ENCODE peak calls at places on chromosome 11, in four cellular contexts. Q, U, M and T are unnamed samples.

GRCh38 chr11:135006800-135007199 is 594.8 kb upstream of the B3GAT1 start:
- DNase-seq in U (no peak), M (no peak), Q (no peak), T (no peak)

GRCh38 chr11:12884751-12885318 is 124.3 kb upstream of the RASSF10 start:
- DNase-seq in U (no peak), M (no peak), Q (no peak), T (no peak)

GRCh38 chr11:31421840-31422239 is 52.2 kb downstream of the DNAJC24 start:
- DNase-seq in M (no peak), U (no peak), Q (peak; percentile 5), T (no peak)

GRCh38 chr11:111555255-111555654 is 14.7 kb downstream of the LAYN start:
- DNase-seq in U (no peak), Q (no peak), M (no peak), T (no peak)

GRCh38 chr11:102229510-102230119 is 87.7 kb upstream of the BIRC3 start:
- DNase-seq in M (no peak), Q (peak; percentile 71), U (no peak), T (no peak)

GRCh38 chr11:58629857-58630256 is 7.4 kb downstream of the CNTF start:
- DNase-seq in Q (peak; percentile 60), M (peak; percentile 51), U (no peak), T (peak; percentile 31)

GRCh38 chr11:130675456-130675855 is 227.0 kb downstream of the ADAMTS15 start:
- DNase-seq in U (no peak), M (no peak), Q (no peak), T (no peak)

GRCh38 chr11:18668131-18668530 is 30.4 kb upstream of the TMEM86A start:
- DNase-seq in M (no peak), Q (no peak), U (no peak), T (no peak)

GRCh38 chr11:26078217-26078821 is 253.6 kb upstream of the ANO3 start:
- DNase-seq in Q (no peak), M (no peak), U (no peak), T (no peak)

GRCh38 chr11:2674681-2675131 is 25.1 kb downstream of the KCNQ1OT1 start:
- DNase-seq in M (no peak), Q (no peak), U (no peak), T (no peak)

GRCh38 chr11:690738-691633 is 4.0 kb downstream of the DEAF1 start:
- DNase-seq in Q (no peak), U (no peak), M (peak; percentile 78), T (no peak)

GRCh38 chr11:21931436-21932101 is 261.3 kb upstream of the ANO5 start:
- DNase-seq in M (no peak), U (no peak), Q (no peak), T (no peak)

GRCh38 chr11:33932721-33933120 is 40.8 kb upstream of the LMO2 start:
- DNase-seq in U (no peak), Q (no peak), M (peak; percentile 44), T (no peak)

GRCh38 chr11:62340269-62340901 is 3.1 kb downstream of the ASRGL1 start:
- DNase-seq in Q (peak; percentile 60), U (peak; percentile 57), M (peak; percentile 39), T (peak; percentile 30)

GRCh38 chr11:33292306-33292705 is 35.1 kb downstream of the HIPK3 start:
- DNase-seq in M (no peak), U (no peak), Q (no peak), T (no peak)

GRCh38 chr11:64234840-64235379 is 526 bp downstream of the VEGFB start:
- DNase-seq in Q (no peak), U (peak; percentile 70), M (no peak), T (no peak)

GRCh38 chr11:209275-210121 is 2.0 kb downstream of the RIC8A start:
- DNase-seq in Q (no peak), U (no peak), M (no peak), T (peak; percentile 28)

GRCh38 chr11:47177229-47177845 is 658 bp upstream of the ARFGAP2 start:
- DNase-seq in U (peak; percentile 86), M (peak; percentile 70), Q (peak; percentile 79), T (peak; percentile 81)

GRCh38 chr11:104968365-104968855 is at the start of gene CASP4:
- DNase-seq in Q (peak; percentile 56), M (no peak), U (no peak), T (peak; percentile 1)

GRCh38 chr11:48006301-48006992 is 26.1 kb downstream of the PTPRJ start:
- DNase-seq in U (no peak), Q (no peak), M (peak; percentile 64), T (no peak)

GRCh38 chr11:105838668-105839403 is 183.2 kb downstream of the MSANTD4 start:
- DNase-seq in M (no peak), Q (no peak), U (no peak), T (no peak)

GRCh38 chr11:134780486-134781155 is 368.6 kb upstream of the B3GAT1 start:
- DNase-seq in U (no peak), M (no peak), Q (no peak), T (no peak)

GRCh38 chr11:115085461-115086220 is 407.3 kb downstream of the NXPE2 start:
- DNase-seq in U (no peak), M (no peak), Q (no peak), T (no peak)

GRCh38 chr11:35318977-35319925 is 100.1 kb downstream of the SLC1A2 start:
- DNase-seq in M (no peak), U (no peak), Q (no peak), T (no peak)

GRCh38 chr11:14309425-14310192 is 49.4 kb downstream of the RRAS2 start:
- DNase-seq in U (no peak), Q (no peak), M (no peak), T (no peak)

GRCh38 chr11:57073121-57073520 is 84.4 kb downstream of the OR5AK2 start:
- DNase-seq in Q (no peak), M (no peak), U (no peak), T (no peak)

GRCh38 chr11:71370895-71371673 is 77.1 kb downstream of the DHCR7 start:
- DNase-seq in M (no peak), Q (no peak), U (no peak), T (no peak)

GRCh38 chr11:71371674-71372069 is 76.5 kb downstream of the DHCR7 start:
- DNase-seq in U (no peak), Q (no peak), M (no peak), T (no peak)

GRCh38 chr11:71373791-71374454 is 74.3 kb downstream of the DHCR7 start:
- DNase-seq in M (no peak), Q (no peak), U (no peak), T (no peak)

GRCh38 chr11:71370020-71370747 is 78.0 kb downstream of the DHCR7 start:
- DNase-seq in U (no peak), Q (no peak), M (no peak), T (no peak)

DNA sequence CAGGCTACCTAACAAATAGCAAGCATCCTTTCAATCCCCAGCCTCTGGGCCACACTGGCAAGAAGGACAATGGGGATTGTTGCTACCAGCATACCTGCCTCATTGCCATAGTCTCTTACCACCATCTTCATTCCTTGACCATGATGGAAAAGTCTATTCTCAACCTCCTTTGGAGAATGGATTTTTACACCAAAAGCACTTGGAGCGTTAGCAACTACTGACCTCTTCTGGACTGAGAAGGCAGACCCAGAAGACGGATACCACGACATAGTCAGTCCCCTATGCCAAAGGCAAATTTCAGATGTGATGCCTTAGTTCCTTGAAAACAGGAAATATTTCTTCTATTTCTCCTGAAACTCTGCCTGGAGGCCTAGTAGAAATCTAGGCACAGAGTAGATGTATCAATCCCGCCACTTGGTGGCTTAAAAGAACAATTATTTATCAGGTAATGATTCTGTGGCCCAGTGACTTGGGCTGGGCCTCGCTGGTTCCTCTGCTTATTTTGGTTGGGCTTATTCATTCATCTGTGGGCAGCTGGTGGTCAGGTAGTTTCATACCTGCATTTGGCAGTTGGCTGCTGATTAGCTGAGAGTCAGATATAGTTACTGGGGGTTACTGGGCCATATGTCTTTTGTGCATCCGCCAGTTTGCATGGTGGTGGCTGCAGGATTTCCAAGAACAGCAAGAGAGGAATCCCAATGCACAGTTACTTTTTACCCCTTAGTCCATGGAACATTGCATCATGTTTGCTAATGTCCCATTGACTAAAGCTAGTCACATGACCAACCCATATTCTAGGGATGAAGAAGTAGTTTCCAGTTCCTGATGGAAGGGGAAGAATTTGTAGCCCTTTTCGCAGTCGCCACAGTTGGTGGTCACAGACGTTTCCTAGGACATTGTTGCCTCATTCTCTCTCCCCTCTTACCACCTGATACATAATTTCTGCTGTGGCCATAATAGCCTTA is 75.2 kb downstream of the DHCR7 start:
- DNase-seq in M (no peak), Q (peak; percentile 26), U (no peak), T (peak; percentile 46)
- TF ChIP-seq RFX5 in M (no peak), Q (no peak), U (no peak), T (no peak)

DNA sequence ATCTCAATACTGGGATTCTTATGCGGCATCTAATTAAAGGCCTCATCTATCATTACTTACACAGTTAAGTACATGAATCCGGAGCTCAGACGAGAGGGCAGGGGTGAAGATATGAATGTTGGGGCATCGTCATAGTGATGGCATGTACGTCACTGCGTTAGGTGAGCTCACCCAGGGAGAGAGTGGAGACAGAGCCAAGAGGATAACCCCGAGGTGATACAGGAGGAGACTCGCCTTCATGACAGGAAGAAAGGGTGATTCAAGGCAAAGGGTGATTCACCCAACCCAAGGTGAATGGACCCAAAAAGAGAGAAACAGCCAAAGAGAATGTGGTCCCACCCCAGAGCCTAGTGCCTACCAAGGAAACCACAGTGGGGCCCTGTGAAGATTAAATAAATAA is 132.9 kb upstream of the BLID start:
- DNase-seq in M (no peak), U (no peak), Q (no peak), T (no peak)
- TF ChIP-seq MAFK in M (no peak), U (no peak), Q (no peak), T (no peak)

DNA sequence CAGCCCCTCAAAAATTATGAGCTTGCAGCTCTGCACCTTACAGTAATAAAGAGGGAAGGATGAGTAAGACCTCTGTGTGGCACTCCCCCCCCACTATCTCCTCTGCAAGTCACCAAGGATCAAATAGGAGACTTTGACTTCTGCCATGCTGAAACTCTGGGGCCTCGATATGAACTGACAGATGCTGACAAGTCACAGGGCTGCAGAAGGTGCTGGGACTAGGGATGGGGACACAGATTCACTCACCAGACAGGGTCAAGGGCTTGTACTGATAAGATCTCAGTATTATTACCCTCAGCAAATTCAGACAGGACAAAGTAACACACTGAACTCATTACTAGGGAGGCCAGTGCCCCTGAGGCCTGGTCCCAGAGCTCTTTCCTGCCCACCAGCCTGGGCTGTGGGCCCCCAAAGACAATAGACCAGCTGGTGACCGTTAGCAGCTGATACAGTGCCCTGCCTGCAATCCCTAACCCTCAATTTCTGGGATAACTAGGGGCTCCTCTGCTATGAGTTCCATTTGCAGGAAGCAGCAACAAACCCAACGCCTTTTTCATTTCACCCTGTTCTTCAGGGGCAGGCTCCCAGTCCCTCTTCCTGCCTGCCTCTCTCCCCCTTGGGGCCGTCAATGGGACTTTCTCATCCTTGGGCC is 20.1 kb downstream of the TMPRSS13 start:
- DNase-seq in M (no peak), Q (no peak), U (no peak), T (no peak)
- TF ChIP-seq KDM1A in M (no peak), Q (no peak), U (no peak), T (no peak)

DNA sequence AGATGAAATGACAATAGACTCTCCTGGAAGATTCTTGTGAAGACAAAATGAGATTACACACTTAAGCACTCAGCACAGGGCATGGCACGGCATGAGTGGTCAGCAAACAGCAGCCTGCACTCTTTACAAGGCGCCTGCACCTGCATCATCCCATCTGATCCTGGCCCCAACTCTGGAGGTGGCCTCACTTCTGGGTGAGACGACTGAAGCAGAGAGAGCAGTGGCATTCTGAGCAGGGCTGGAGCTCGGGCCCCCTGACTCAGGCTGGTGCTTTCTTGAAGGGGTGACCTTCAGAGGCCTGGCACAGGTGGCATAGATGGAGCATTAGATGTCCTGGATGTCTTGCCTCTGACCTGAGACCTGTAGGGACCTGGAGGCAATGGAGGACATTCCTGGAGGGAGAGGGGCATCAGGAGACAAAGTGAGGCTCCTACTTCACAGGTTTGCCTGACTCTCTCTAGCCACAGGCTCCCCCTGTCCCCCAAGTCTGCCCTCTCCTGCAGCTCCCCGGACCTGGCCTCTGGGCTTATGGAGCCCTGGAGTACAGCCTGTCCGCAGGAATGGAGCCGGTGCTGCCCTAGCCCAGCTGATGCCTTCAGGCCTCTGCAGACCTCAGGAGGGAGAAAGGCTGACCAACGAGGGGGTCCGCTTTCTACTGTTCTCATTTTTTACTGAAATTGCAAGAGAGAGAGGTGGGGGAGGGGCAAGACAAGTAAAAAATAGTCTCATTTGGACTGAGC is 65.5 kb upstream of the THY1 start:
- DNase-seq in M (no peak), U (peak; percentile 38), Q (no peak), T (no peak)
- TF ChIP-seq RFX5 in M (no peak), U (no peak), Q (no peak), T (no peak)